ENCODE peak calls at places on chromosomes 1 and 21, in four cellular contexts. S is AG10803, X is lower lobe of right lung, G is breast epithelium. P is an unnamed sample.

GRCh38 chr1:234862944-234863515 is 253.1 kb upstream of the IRF2BP2 start:
- DNase-seq in S (peak; percentile 84), X (peak; percentile 67), G (peak; percentile 79), P (no peak)

GRCh38 chr1:6911974-6912373 is 126.7 kb downstream of the CAMTA1 start:
- DNase-seq in S (no peak), X (no peak), G (no peak), P (no peak)

GRCh38 chr1:244112646-244113045 is 61.6 kb downstream of the ZBTB18 start:
- DNase-seq in S (peak; percentile 87), X (no peak), G (no peak), P (no peak)

GRCh38 chr1:181134543-181135461 is 46.3 kb downstream of the IER5 start:
- DNase-seq in S (peak; percentile 96), X (peak; percentile 81), G (peak; percentile 86), P (peak; percentile 56)

GRCh38 chr1:23449306-23449705 is 24.8 kb upstream of the TCEA3 start:
- DNase-seq in S (no peak), X (no peak), G (no peak), P (no peak)

GRCh38 chr1:15409400-15410222 is at the start of gene EFHD2:
- DNase-seq in S (peak; percentile 66), X (peak; percentile 93), G (peak; percentile 69), P (peak; percentile 97)

GRCh38 chr1:109370712-109371270 is 26.9 kb downstream of the SORT1 start:
- DNase-seq in S (peak; percentile 91), X (no peak), G (no peak), P (no peak)

GRCh38 chr1:42419449-42419848 is 36.4 kb downstream of the ZMYND12 start:
- DNase-seq in S (no peak), X (no peak), G (no peak), P (no peak)

GRCh38 chr1:52546852-52547251 is 6.0 kb downstream of the TUT4 start:
- DNase-seq in S (no peak), X (no peak), G (no peak), P (no peak)

GRCh38 chr1:1132042-1132927 is 16.4 kb upstream of the C1orf159 start:
- DNase-seq in S (no peak), X (peak; percentile 69), G (peak; percentile 62), P (no peak)

GRCh38 chr1:159944623-159945455 is 574 bp downstream of the IGSF9 start:
- DNase-seq in S (no peak), X (no peak), G (no peak), P (peak; percentile 5)

GRCh38 chr1:53526451-53527101 is 67.4 kb downstream of the DMRTB1 start:
- DNase-seq in S (peak; percentile 86), X (peak; percentile 57), G (no peak), P (no peak)

GRCh38 chr1:205376739-205377138 is 20.0 kb upstream of the KLHDC8A start:
- DNase-seq in S (no peak), X (no peak), G (no peak), P (no peak)

GRCh38 chr1:205377355-205377754 is 20.6 kb upstream of the KLHDC8A start:
- DNase-seq in S (no peak), X (no peak), G (no peak), P (no peak)

GRCh38 chr1:205374205-205375078 is 17.7 kb upstream of the KLHDC8A start:
- DNase-seq in S (peak; percentile 35), X (no peak), G (no peak), P (no peak)

GRCh38 chr1:205373022-205373421 is 16.3 kb upstream of the KLHDC8A start:
- DNase-seq in S (no peak), X (no peak), G (no peak), P (no peak)

GRCh38 chr1:205375816-205376545 is 19.3 kb upstream of the KLHDC8A start:
- DNase-seq in S (peak; percentile 48), X (no peak), G (peak; percentile 40), P (no peak)
- TF ChIP-seq CTCF in S (peak; percentile 11), X (no peak), G (no peak), P (no peak)

GRCh38 chr21:34791776-34792503 is 123.1 kb downstream of the CLIC6 start:
- DNase-seq in S (no peak), X (no peak), G (no peak), P (no peak)

GRCh38 chr21:34794686-34795085 is 125.9 kb downstream of the CLIC6 start:
- DNase-seq in S (no peak), X (no peak), G (no peak), P (no peak)

GRCh38 chr21:34795152-34796141 is 126.7 kb downstream of the CLIC6 start:
- DNase-seq in S (peak; percentile 80), X (no peak), G (peak; percentile 58), P (no peak)

GRCh38 chr21:34792504-34793089 is 123.8 kb downstream of the CLIC6 start:
- DNase-seq in S (no peak), X (no peak), G (no peak), P (no peak)

GRCh38 chr21:34793471-34793870 is 124.7 kb downstream of the CLIC6 start:
- DNase-seq in S (no peak), X (no peak), G (no peak), P (no peak)
- TF ChIP-seq CTCF in S (no peak), X (no peak), G (peak; percentile 37), P (no peak)

DNA sequence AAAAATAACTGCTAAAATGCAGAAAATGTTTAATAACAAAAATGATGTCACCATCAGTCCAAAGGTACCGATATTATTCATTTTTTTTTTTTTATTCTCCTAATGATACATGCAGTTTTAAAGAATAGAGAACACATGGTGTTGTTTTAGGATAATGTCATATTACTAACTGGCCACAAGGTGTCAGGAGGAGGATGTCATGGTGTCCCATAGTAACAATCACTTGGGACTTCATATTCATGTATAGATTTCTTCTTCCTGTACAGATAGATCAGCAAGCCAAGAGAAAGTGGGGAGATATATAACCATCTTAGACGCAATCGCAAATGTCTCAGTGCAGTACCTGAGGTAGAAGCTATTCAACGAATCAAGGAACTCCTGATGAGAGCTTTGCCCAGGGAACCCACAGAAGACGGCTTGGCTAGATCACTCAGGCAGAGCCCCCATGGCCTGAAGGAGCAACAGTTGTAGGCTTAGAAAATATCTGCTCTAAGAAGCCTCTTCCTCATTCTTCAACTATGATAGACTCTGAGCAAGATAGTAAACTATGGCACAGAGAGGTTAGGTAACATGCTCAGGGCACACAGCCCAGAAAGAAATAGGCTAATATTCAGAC is 12.3 kb downstream of the OR2T11 start:
- DNase-seq in S (peak; percentile 51), X (no peak), G (no peak), P (peak; percentile 67)
- TF ChIP-seq CTCF in S (peak; percentile 63), X (peak; percentile 49), G (peak; percentile 32), P (peak; percentile 27)

DNA sequence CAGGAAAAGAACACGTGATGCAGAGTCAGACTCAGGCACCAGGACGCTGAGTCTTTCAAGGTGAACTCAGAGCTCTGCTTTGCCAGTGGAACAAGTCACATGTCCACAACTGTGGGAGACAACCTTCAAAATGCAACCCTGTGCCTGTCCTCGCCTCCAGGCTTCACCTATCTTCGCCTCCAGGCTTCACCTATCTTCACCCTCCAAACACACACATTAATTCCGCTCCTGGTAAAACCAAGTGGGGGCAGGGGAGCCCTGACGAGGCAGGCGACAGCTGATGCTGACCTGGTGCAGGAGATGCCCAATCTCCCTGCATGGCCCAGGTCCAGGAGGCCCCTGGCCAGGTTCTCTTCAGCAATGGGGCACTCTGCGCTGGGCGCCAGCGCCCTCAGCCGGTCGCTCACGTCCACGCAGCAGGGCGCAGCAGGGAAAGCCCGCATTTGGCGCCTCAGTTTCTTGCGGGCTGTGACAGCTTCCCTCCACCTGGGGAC is 28.0 kb upstream of the LSS start:
- DNase-seq in S (no peak), X (no peak), G (no peak), P (no peak)
- TF ChIP-seq CTCF in S (no peak), X (no peak), G (no peak), P (no peak)

P was measured in GM20000.